ENCODE peak calls at places on chromosomes 2 and 18, in five cellular contexts. Z, M, L, R and K are unnamed samples.

GRCh38 chr18:1002653-1003178 is 98.0 kb downstream of the ADCYAP1 start:
- DNase-seq in Z (no peak), M (no peak), L (no peak), R (no peak), K (no peak)

GRCh38 chr2:30679416-30680088 is 127.7 kb downstream of the CAPN13 start:
- DNase-seq in Z (no peak), M (peak), L (peak), R (peak), K (no peak)

GRCh38 chr2:119482481-119483394 is 41.5 kb downstream of the SCTR start:
- DNase-seq in Z (no peak), M (no peak), L (no peak), R (no peak), K (no peak)

GRCh38 chr18:10514082-10514481 is 11.7 kb upstream of the NAPG start:
- DNase-seq in Z (no peak), M (no peak), L (no peak), R (no peak), K (no peak)

GRCh38 chr2:230520875-230521155 is 104.8 kb downstream of the SP100 start:
- DNase-seq in Z (no peak), M (no peak), L (no peak), R (no peak), K (no peak)

GRCh38 chr2:23700627-23701026 is 226.3 kb downstream of the ATAD2B start:
- DNase-seq in Z (no peak), M (no peak), L (peak), R (no peak), K (peak)

GRCh38 chr2:58081000-58081399 is 34.4 kb downstream of the VRK2 start:
- DNase-seq in Z (no peak), M (no peak), L (no peak), R (no peak), K (no peak)

GRCh38 chr2:23460228-23460627 is 75.2 kb downstream of the KLHL29 start:
- DNase-seq in Z (no peak), M (peak), L (no peak), R (no peak), K (no peak)

GRCh38 chr18:25827961-25828561 is 262.4 kb downstream of the SS18 start:
- DNase-seq in Z (peak), M (peak), L (no peak), R (no peak), K (no peak)

GRCh38 chr2:224162122-224162521 is 123.0 kb upstream of the SERPINE2 start:
- DNase-seq in Z (no peak), M (peak), L (no peak), R (no peak), K (no peak)

GRCh38 chr2:26088038-26088643 is 54.3 kb downstream of the RAB10 start:
- DNase-seq in Z (no peak), M (peak), L (no peak), R (no peak), K (no peak)

GRCh38 chr2:122421777-122422176 is 666.3 kb downstream of the TSN start:
- DNase-seq in Z (no peak), M (no peak), L (no peak), R (no peak), K (no peak)

GRCh38 chr2:11914455-11914854 is 168.0 kb downstream of the LPIN1 start:
- DNase-seq in Z (no peak), M (no peak), L (no peak), R (no peak), K (no peak)

GRCh38 chr2:225011585-225011984 is 30.7 kb downstream of the DOCK10 start:
- DNase-seq in Z (no peak), M (no peak), L (no peak), R (no peak), K (no peak)

GRCh38 chr2:158319269-158319668 is 137.3 kb downstream of the CCDC148 start:
- DNase-seq in Z (no peak), M (no peak), L (no peak), R (no peak), K (no peak)

GRCh38 chr2:12931211-12931844 is 214.6 kb downstream of the TRIB2 start:
- DNase-seq in Z (no peak), M (peak), L (no peak), R (no peak), K (no peak)

GRCh38 chr2:23322813-23323212 is 62.2 kb upstream of the KLHL29 start:
- DNase-seq in Z (no peak), M (no peak), L (no peak), R (no peak), K (no peak)

GRCh38 chr2:27627963-27628766 is 647 bp downstream of the CCDC121 start:
- DNase-seq in Z (no peak), M (peak), L (no peak), R (no peak), K (no peak)

GRCh38 chr2:237696471-237696870 is 69.1 kb downstream of the LRRFIP1 start:
- DNase-seq in Z (no peak), M (no peak), L (no peak), R (peak), K (no peak)

GRCh38 chr2:219562049-219563020 is 9.0 kb downstream of the OBSL1 start:
- DNase-seq in Z (no peak), M (no peak), L (no peak), R (peak), K (peak)

GRCh38 chr18:56062931-56063330 is 474.9 kb upstream of the TCF4 start:
- DNase-seq in Z (no peak), M (no peak), L (no peak), R (no peak), K (no peak)

GRCh38 chr2:47257837-47258436 is 102.8 kb upstream of the STPG4 start:
- DNase-seq in Z (no peak), M (no peak), L (no peak), R (no peak), K (no peak)

GRCh38 chr2:30252723-30253688 is 21.7 kb downstream of the LBH start:
- DNase-seq in Z (peak), M (peak), L (no peak), R (no peak), K (peak)

GRCh38 chr2:161045726-161046125 is 114.5 kb upstream of the TANK start:
- DNase-seq in Z (no peak), M (peak), L (no peak), R (no peak), K (no peak)

GRCh38 chr2:181685150-181685688 is 4.9 kb upstream of the NEUROD1 start:
- DNase-seq in Z (peak), M (peak), L (no peak), R (no peak), K (no peak)

GRCh38 chr2:119408221-119408619 is 23.4 kb upstream of the TMEM37 start:
- DNase-seq in Z (no peak), M (peak), L (no peak), R (no peak), K (no peak)

GRCh38 chr2:25042321-25043240 is 705 bp downstream of the EFR3B start:
- DNase-seq in Z (peak), M (peak), L (peak), R (peak), K (no peak)

GRCh38 chr2:24489942-24490673 is 946 bp upstream of the NCOA1 start:
- DNase-seq in Z (no peak), M (peak), L (peak), R (no peak), K (no peak)

GRCh38 chr2:17422066-17422465 is 96.2 kb downstream of the RAD51AP2 start:
- DNase-seq in Z (no peak), M (no peak), L (no peak), R (no peak), K (no peak)

GRCh38 chr18:12005542-12006487 is 24.5 kb downstream of the IMPA2 start:
- DNase-seq in Z (no peak), M (no peak), L (no peak), R (no peak), K (no peak)

GRCh38 chr18:32450026-32450681 is 20.5 kb downstream of the GAREM1 start:
- DNase-seq in Z (no peak), M (no peak), L (no peak), R (no peak), K (no peak)

GRCh38 chr2:195319112-195319460 is 337.9 kb upstream of the SLC39A10 start:
- DNase-seq in Z (no peak), M (peak), L (no peak), R (no peak), K (no peak)

GRCh38 chr2:134491022-134491421 is 227.8 kb downstream of the TMEM163 start:
- DNase-seq in Z (no peak), M (no peak), L (no peak), R (no peak), K (peak)